ENCODE peak calls at places on chromosome 10, in four cellular contexts. One of them, this sample, is unnamed.

GRCh38 chr10:31961675-31962074 is 33.0 kb upstream of the ARHGAP12 start:
- DNase-seq in NB4: peak
- DNase-seq in left ventricle myocardium inferior: no peak
- DNase-seq in fibroblast of pulmonary artery: peak
- DNase-seq in this sample: no peak

GRCh38 chr10:112004075-112004474 is 179.5 kb downstream of the GPAM start:
- DNase-seq in NB4: no peak
- DNase-seq in fibroblast of pulmonary artery: no peak
- DNase-seq in left ventricle myocardium inferior: no peak
- DNase-seq in this sample: no peak

GRCh38 chr10:25564351-25564750 is 369.7 kb upstream of the MYO3A start:
- DNase-seq in fibroblast of pulmonary artery: no peak
- DNase-seq in NB4: no peak
- DNase-seq in left ventricle myocardium inferior: no peak
- DNase-seq in this sample: no peak

GRCh38 chr10:1591045-1591444 is 146.3 kb downstream of the ADARB2 start:
- DNase-seq in fibroblast of pulmonary artery: no peak
- DNase-seq in NB4: no peak
- DNase-seq in left ventricle myocardium inferior: no peak
- DNase-seq in this sample: no peak

GRCh38 chr10:49115015-49115795 is at the start of gene VSTM4:
- DNase-seq in NB4: no peak
- DNase-seq in left ventricle myocardium inferior: peak
- DNase-seq in fibroblast of pulmonary artery: peak
- DNase-seq in this sample: no peak

GRCh38 chr10:118698421-118698820 is 56.3 kb downstream of the CACUL1 start:
- DNase-seq in left ventricle myocardium inferior: no peak
- DNase-seq in NB4: peak
- DNase-seq in fibroblast of pulmonary artery: peak
- DNase-seq in this sample: no peak

GRCh38 chr10:31769564-31769963 is 159.1 kb downstream of the ARHGAP12 start:
- DNase-seq in fibroblast of pulmonary artery: peak
- DNase-seq in left ventricle myocardium inferior: no peak
- DNase-seq in NB4: no peak
- DNase-seq in this sample: no peak

GRCh38 chr10:80464557-80465466 is 10.7 kb downstream of the TSPAN14 start:
- DNase-seq in NB4: peak
- DNase-seq in fibroblast of pulmonary artery: peak
- DNase-seq in left ventricle myocardium inferior: no peak
- DNase-seq in this sample: no peak

GRCh38 chr10:72763201-72763600 is 71.3 kb downstream of the MCU start:
- DNase-seq in fibroblast of pulmonary artery: no peak
- DNase-seq in NB4: no peak
- DNase-seq in left ventricle myocardium inferior: no peak
- DNase-seq in this sample: no peak

GRCh38 chr10:95755511-95756004 is 405 bp upstream of the ENTPD1 start:
- DNase-seq in NB4: peak
- DNase-seq in fibroblast of pulmonary artery: peak
- DNase-seq in left ventricle myocardium inferior: peak
- DNase-seq in this sample: peak

GRCh38 chr10:125482637-125483036 is 200.3 kb downstream of the TEX36 start:
- DNase-seq in NB4: no peak
- DNase-seq in fibroblast of pulmonary artery: no peak
- DNase-seq in left ventricle myocardium inferior: no peak
- DNase-seq in this sample: no peak

GRCh38 chr10:44172883-44173557 is 211.9 kb downstream of the CXCL12 start:
- DNase-seq in NB4: no peak
- DNase-seq in left ventricle myocardium inferior: no peak
- DNase-seq in fibroblast of pulmonary artery: no peak
- DNase-seq in this sample: no peak

GRCh38 chr10:27752673-27753237 is 7.1 kb upstream of the MKX start:
- DNase-seq in NB4: no peak
- DNase-seq in fibroblast of pulmonary artery: no peak
- DNase-seq in left ventricle myocardium inferior: no peak
- DNase-seq in this sample: no peak

GRCh38 chr10:104665174-104665573 is 24.1 kb downstream of the SORCS3 start:
- DNase-seq in left ventricle myocardium inferior: no peak
- DNase-seq in fibroblast of pulmonary artery: no peak
- DNase-seq in NB4: no peak
- DNase-seq in this sample: no peak

GRCh38 chr10:24390746-24391145 is 181.8 kb downstream of the KIAA1217 start:
- DNase-seq in NB4: no peak
- DNase-seq in fibroblast of pulmonary artery: no peak
- DNase-seq in left ventricle myocardium inferior: no peak
- DNase-seq in this sample: no peak

GRCh38 chr10:118278649-118279048 is 63.5 kb downstream of the FAM204A start:
- DNase-seq in NB4: no peak
- DNase-seq in fibroblast of pulmonary artery: peak
- DNase-seq in left ventricle myocardium inferior: no peak
- DNase-seq in this sample: no peak

GRCh38 chr10:102676916-102677315 is 32.6 kb downstream of the TRIM8 start:
- DNase-seq in fibroblast of pulmonary artery: no peak
- DNase-seq in left ventricle myocardium inferior: no peak
- DNase-seq in NB4: no peak
- DNase-seq in this sample: no peak
- H3K4me3 ChIP-seq in fibroblast of pulmonary artery: no peak
- H3K4me3 ChIP-seq in left ventricle myocardium inferior: no peak
- H3K4me3 ChIP-seq in NB4: no peak
- H3K4me3 ChIP-seq in this sample: no peak

GRCh38 chr10:29243750-29244149 is 45.1 kb upstream of the LYZL1 start:
- DNase-seq in NB4: no peak
- DNase-seq in left ventricle myocardium inferior: no peak
- DNase-seq in fibroblast of pulmonary artery: no peak
- DNase-seq in this sample: no peak
- TF ChIP-seq CTCF in NB4: no peak
- TF ChIP-seq CTCF in left ventricle myocardium inferior: peak
- TF ChIP-seq CTCF in fibroblast of pulmonary artery: peak
- TF ChIP-seq CTCF in this sample: peak

GRCh38 chr10:131676448-131676847 is 224.4 kb upstream of the PPP2R2D start:
- DNase-seq in NB4: no peak
- DNase-seq in left ventricle myocardium inferior: no peak
- DNase-seq in fibroblast of pulmonary artery: no peak
- DNase-seq in this sample: no peak
- H3K4me3 ChIP-seq in NB4: no peak
- H3K4me3 ChIP-seq in left ventricle myocardium inferior: no peak
- H3K4me3 ChIP-seq in fibroblast of pulmonary artery: no peak
- H3K4me3 ChIP-seq in this sample: no peak

DNA sequence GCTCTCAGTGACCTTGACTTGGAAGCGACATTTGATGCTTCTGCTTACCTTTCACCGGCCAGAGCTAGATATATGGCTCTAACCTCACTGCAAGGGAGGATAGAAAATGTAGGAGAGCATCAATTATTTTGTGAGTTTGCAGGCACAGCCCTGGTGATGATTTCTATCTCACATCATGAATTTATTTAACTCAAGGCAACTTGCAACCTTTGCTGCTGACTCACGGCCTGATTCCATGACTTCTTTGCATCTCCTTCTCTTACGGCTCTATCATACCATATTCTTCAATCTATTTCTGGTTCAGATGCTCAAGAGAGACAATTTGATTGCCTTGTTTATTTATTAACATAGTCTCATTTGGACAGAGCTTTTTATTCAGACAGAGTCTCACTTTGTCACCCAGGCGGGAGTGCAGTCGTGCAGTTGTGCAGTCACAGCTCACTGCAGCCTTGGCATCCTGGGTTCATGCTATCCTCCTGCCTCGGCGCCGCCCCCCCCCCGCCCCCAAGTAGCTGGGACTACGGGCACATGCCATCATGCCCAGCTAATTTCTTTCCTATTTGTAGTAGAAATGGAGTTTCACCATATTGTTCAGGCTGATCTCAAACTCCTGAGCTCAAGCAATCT is 196.0 kb downstream of the REEP3 start:
- DNase-seq in fibroblast of pulmonary artery: no peak
- DNase-seq in NB4: no peak
- DNase-seq in left ventricle myocardium inferior: no peak
- DNase-seq in this sample: no peak
- TF ChIP-seq CTCF in fibroblast of pulmonary artery: no peak
- TF ChIP-seq CTCF in NB4: no peak
- TF ChIP-seq CTCF in left ventricle myocardium inferior: no peak
- TF ChIP-seq CTCF in this sample: no peak

DNA sequence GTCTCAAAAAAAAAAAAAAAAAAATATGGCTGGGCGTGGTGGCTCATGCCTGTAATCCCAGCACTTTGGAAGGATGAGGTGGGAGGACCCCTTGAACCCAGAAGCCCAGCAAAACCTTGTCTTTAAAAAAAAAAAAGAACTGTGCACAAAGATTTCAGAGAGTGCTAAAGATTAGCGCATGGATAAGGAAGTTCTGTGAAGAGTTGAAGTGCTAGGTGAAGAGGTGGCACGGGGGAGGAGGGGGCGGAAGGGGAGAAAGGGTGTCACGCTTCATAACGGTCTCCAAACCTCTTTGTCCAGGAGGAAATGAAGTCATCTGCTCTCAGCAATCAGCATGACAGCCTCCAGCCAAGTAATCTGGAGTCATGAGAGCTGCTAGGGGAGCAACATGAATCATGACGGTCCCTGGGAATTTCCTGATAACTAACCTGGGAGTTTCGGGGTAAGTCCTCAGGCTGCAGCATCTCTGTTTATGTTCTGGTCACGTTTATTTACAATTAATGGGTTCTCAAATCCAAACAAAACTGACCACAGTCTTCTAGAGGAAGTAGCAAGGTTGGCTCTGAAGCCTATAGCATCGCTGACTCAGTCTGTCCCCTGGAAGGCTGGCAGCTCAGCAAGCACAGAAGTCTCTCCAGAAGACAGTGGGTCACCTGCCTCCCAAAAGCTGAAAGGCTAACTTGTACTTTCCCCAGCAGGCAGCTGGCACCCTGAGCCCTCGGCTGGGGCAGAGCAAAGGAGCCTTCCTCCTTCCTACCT is 1.9 kb upstream of the PLAU start:
- DNase-seq in left ventricle myocardium inferior: peak
- DNase-seq in NB4: peak
- DNase-seq in fibroblast of pulmonary artery: peak
- DNase-seq in this sample: peak
- H3K4me3 ChIP-seq in left ventricle myocardium inferior: peak
- H3K4me3 ChIP-seq in NB4: peak
- H3K4me3 ChIP-seq in fibroblast of pulmonary artery: no peak
- H3K4me3 ChIP-seq in this sample: peak

GRCh38 chr10:33569693-33570092 is 235.2 kb upstream of the NRP1 start:
- DNase-seq in left ventricle myocardium inferior: no peak
- DNase-seq in fibroblast of pulmonary artery: no peak
- DNase-seq in NB4: no peak
- DNase-seq in this sample: no peak

GRCh38 chr10:33570495-33570894 is 236.0 kb upstream of the NRP1 start:
- DNase-seq in NB4: no peak
- DNase-seq in left ventricle myocardium inferior: no peak
- DNase-seq in fibroblast of pulmonary artery: no peak
- DNase-seq in this sample: no peak

GRCh38 chr10:33566001-33566400 is 231.5 kb upstream of the NRP1 start:
- DNase-seq in left ventricle myocardium inferior: no peak
- DNase-seq in fibroblast of pulmonary artery: peak
- DNase-seq in NB4: no peak
- DNase-seq in this sample: no peak

GRCh38 chr10:33566426-33566825 is 232.0 kb upstream of the NRP1 start:
- DNase-seq in NB4: no peak
- DNase-seq in fibroblast of pulmonary artery: no peak
- DNase-seq in left ventricle myocardium inferior: no peak
- DNase-seq in this sample: no peak

DNA sequence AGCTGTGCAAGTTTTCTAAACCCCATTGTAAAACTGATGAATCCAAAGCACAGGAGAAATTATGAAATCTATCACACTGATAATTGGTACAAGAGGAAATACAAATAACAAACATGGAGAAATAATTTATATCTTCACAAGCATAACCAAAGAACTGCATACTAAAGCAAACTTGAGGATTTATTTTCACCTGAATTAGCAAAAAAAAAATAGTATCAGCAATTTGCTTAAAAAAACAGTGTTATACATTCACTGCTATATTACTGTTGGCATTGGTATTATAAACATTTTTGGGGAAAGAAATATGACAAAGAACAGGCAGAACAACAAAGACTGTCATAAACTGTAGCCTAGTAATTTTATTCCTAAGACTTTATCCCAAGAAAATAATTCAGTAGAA is 230.8 kb upstream of the NRP1 start:
- DNase-seq in left ventricle myocardium inferior: no peak
- DNase-seq in fibroblast of pulmonary artery: no peak
- DNase-seq in NB4: no peak
- DNase-seq in this sample: no peak
- TF ChIP-seq CTCF in left ventricle myocardium inferior: no peak
- TF ChIP-seq CTCF in fibroblast of pulmonary artery: no peak
- TF ChIP-seq CTCF in NB4: no peak
- TF ChIP-seq CTCF in this sample: no peak

GRCh38 chr10:100570518-100570865 is 34.7 kb downstream of the HIF1AN start:
- DNase-seq in fibroblast of pulmonary artery: no peak
- DNase-seq in left ventricle myocardium inferior: no peak
- DNase-seq in NB4: no peak
- DNase-seq in this sample: no peak
- H3K4me3 ChIP-seq in fibroblast of pulmonary artery: no peak
- H3K4me3 ChIP-seq in left ventricle myocardium inferior: no peak
- H3K4me3 ChIP-seq in NB4: no peak
- H3K4me3 ChIP-seq in this sample: no peak

This sample was measured in epithelial cell of proximal tubule.